ENCODE peak calls at places on chromosome X, in eight cellular contexts. K is heart right ventricle; S is CD8-positive, alpha-beta T cell; V is endodermal cell; W is esophagus muscularis mucosa; M is OCI-LY7; T is adrenal gland; C is BE2C. G is an unnamed sample. For H3K36me3, the result is how much of the 10 kb centered on the place peaks cover.

GRCh38 chrX:40237745-40238178 is 140.0 kb upstream of the BCOR start:
- DNase-seq in K (no peak), M (peak), W (no peak), T (no peak), S (no peak), V (peak), C (no peak), G (no peak)

GRCh38 chrX:31715675-31716074 is 643.8 kb upstream of the FTHL17 start:
- DNase-seq in C (no peak), M (no peak), V (no peak), W (no peak), S (no peak), K (no peak), T (no peak), G (no peak)

GRCh38 chrX:926070-926469 is 286.4 kb downstream of the CRLF2 start:
- DNase-seq in S (no peak), C (no peak), T (no peak), K (no peak), V (no peak), M (no peak), W (peak), G (no peak)

GRCh38 chrX:129833153-129834004 is 10.3 kb downstream of the ZDHHC9 start:
- DNase-seq in T (no peak), S (no peak), M (no peak), K (no peak), C (no peak), V (no peak), W (no peak), G (peak)

GRCh38 chrX:154526901-154527675 is 11.1 kb upstream of the FAM3A start:
- DNase-seq in M (peak), K (peak), S (peak), V (peak), C (peak), T (peak), W (no peak), G (no peak)

GRCh38 chrX:139423186-139423585 is 107.4 kb upstream of the F9 start:
- DNase-seq in V (no peak), T (no peak), W (no peak), S (no peak), M (no peak), C (no peak), K (no peak), G (no peak)

GRCh38 chrX:71536285-71536684 is 3.4 kb downstream of the OGT start:
- DNase-seq in C (no peak), M (no peak), V (no peak), T (no peak), K (no peak), S (no peak), W (no peak), G (no peak)

GRCh38 chrX:27008486-27008885 is 454.7 kb downstream of the PPP4R3C start:
- DNase-seq in V (no peak), M (no peak), T (no peak), S (no peak), W (no peak), K (no peak), C (no peak), G (no peak)

GRCh38 chrX:50448565-50448964 is 22.1 kb downstream of the DGKK start:
- DNase-seq in V (peak), S (no peak), K (no peak), M (peak), C (no peak), W (no peak), T (no peak), G (no peak)

GRCh38 chrX:8405631-8406030 is 59.0 kb upstream of the VCX3B start:
- DNase-seq in C (no peak), K (no peak), S (no peak), W (no peak), T (no peak), M (no peak), V (no peak), G (no peak)

GRCh38 chrX:39652336-39652735 is 445.4 kb downstream of the BCOR start:
- DNase-seq in K (no peak), V (peak), T (peak), W (no peak), C (peak), S (no peak), M (peak), G (no peak)

GRCh38 chrX:115449742-115450141 is 111.2 kb upstream of the PLS3 start:
- DNase-seq in C (peak), S (no peak), V (no peak), K (peak), T (peak), W (no peak), M (no peak), G (peak)

GRCh38 chrX:65596270-65596669 is 61.7 kb upstream of the LAS1L start:
- DNase-seq in W (no peak), K (no peak), T (no peak), C (no peak), V (no peak), M (no peak), S (peak), G (no peak)

GRCh38 chrX:128439159-128439558 is 387.0 kb upstream of the ACTRT1 start:
- DNase-seq in K (no peak), V (no peak), S (no peak), W (no peak), T (no peak), C (no peak), M (no peak), G (no peak)

GRCh38 chrX:115898382-115899001 is 272.1 kb upstream of the AGTR2 start:
- DNase-seq in M (peak), T (peak), W (no peak), C (peak), S (peak), V (peak), K (no peak), G (no peak)

GRCh38 chrX:85627363-85627762 is 247.9 kb upstream of the POF1B start:
- DNase-seq in C (no peak), V (no peak), M (peak), T (no peak), K (no peak), S (no peak), W (no peak), G (no peak)
- TF ChIP-seq CTCF in C (peak), V (peak), M (peak), T (peak), K (peak), S (no peak), W (no peak), G (peak)

GRCh38 chrX:28988246-28988645 is 401.0 kb downstream of the IL1RAPL1 start:
- DNase-seq in W (no peak), V (peak), C (no peak), T (peak), M (no peak), S (no peak), K (no peak), G (no peak)
- H3K36me3 ChIP-seq in W (under half), V (under half), C (under half), T (under half), M (under half), S (under half), K (under half), G (under half)

DNA sequence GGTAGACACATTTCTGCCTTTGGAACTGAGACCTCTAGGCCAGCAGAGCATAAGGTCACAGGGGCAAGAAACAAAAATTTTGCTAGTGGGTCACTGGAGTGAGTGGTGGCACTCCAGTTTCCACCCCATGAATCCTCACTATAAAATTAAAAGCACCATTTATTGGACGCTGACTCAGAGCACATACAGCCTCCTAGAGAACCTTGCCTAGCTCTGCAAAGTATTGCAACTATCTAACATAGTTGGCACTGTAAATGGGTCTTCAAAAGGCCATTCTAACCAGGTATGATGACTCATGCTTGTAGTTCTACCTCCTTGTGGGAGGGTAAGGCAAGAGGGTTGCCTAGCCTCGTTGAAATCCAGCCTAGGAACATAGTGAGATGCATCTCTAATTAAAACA is 25.1 kb downstream of the RRAGB start:
- DNase-seq in V (no peak), W (no peak), S (no peak), C (no peak), M (no peak), T (no peak), K (no peak), G (no peak)
- TF ChIP-seq CTCF in V (no peak), W (no peak), S (no peak), C (no peak), M (no peak), T (no peak), K (no peak), G (no peak)

DNA sequence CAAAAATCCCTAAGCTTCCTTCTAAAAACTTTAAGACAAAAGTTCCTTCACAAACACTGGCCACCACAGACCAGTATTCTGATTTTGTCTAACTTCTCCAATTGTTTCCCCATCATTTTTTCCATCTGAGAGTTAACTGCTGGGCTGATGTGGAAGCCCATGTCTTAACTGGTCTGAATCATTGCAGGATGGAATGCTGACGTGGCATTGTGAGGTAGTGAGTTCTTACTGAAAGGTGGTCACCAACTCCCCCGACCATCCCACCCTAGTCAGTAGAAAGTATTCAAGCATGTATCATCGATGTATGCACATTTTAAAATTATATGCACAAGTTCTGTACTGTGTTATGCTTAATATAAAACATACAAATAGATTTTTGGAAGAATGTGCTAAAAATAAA is 99.1 kb upstream of the SMIM10 start:
- DNase-seq in T (no peak), M (no peak), S (no peak), C (no peak), W (no peak), V (no peak), K (no peak), G (no peak)
- H3K36me3 ChIP-seq in T (under half), M (under half), S (under half), C (under half), W (under half), V (under half), K (under half), G (under half)

DNA sequence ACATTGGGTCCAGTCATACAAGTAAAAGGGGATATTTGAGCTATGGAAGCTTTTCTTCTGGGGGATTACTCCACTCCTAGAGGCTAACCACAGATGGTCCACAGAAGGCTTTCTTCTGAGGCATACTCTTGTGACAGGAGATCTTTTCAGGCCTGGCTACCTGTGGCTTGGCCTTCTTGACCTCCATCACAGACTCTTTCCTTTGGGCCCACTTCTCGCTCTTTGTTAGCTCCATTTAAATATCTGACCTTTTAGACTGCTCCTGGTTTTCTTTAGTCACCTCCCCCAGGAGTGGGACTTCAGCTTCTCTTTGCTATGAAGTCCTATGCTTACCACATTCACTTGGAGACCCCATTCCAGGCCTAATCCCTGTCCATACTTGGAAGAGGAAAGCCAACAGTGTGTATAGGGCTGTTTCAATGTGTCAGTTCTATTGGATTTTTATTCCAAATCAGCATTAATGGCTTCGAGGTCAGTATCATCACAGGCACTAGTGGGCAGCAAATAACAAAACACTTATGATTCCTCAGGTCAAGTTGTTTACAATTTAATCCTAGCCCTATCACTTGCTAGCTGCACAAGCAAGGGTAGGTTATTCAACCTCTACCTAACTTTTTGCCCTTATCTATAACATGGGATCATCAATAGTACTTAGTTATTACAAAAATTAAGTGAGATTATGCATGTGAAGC is 26.3 kb downstream of the GPC3 start:
- DNase-seq in C (no peak), T (no peak), M (no peak), V (no peak), S (no peak), W (no peak), K (no peak), G (no peak)
- TF ChIP-seq CTCF in C (no peak), T (no peak), M (no peak), V (no peak), S (no peak), W (peak), K (no peak), G (no peak)

GRCh38 chrX:119240356-119240755 is 4.3 kb downstream of the PGRMC1 start:
- DNase-seq in W (no peak), T (no peak), C (no peak), S (no peak), M (no peak), K (no peak), V (no peak), G (peak)
- H3K36me3 ChIP-seq in W (under half), T (under half), C (under half), S (under half), M (under half), K (under half), V (under half), G (under half)

GRCh38 chrX:97672138-97672537 is 788.4 kb downstream of the RPA4 start:
- DNase-seq in K (no peak), S (no peak), V (no peak), T (no peak), W (no peak), C (peak), M (no peak), G (no peak)
- TF ChIP-seq CTCF in K (no peak), S (no peak), V (no peak), T (no peak), W (no peak), C (no peak), M (no peak), G (no peak)

DNA sequence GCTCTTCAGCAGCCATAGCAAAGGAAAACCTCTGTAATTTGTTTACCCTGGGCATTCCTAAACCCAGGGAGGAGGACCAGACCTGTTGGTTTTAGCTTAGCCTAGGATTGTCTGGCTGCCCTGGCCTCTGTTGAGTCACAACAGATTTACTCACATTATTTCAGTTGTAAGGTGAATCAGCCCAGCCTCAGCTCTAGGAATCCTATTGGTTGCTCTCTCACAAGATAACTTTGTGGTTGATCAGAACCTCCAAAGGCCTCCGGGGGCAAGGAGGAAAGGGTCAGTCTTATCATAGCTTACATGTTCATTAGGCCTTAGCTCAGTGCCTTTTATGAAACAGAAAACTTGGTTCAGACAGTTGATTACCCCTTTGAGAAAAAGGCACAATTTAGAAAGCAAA is 41.0 kb downstream of the PDK3 start:
- DNase-seq in S (no peak), C (no peak), M (no peak), V (no peak), W (no peak), K (no peak), T (no peak), G (no peak)
- H3K36me3 ChIP-seq in S (under half), C (under half), M (under half), V (under half), W (under half), K (under half), T (under half), G (under half)

GRCh38 chrX:132614297-132614696 is 125.5 kb upstream of the MBNL3 start:
- DNase-seq in V (peak), K (no peak), S (no peak), M (peak), T (no peak), W (no peak), C (peak), G (no peak)
- TF ChIP-seq CTCF in V (peak), K (no peak), S (no peak), M (peak), T (no peak), W (no peak), C (peak), G (peak)

GRCh38 chrX:52865328-52865980 is 2.4 kb downstream of the XAGE3 start:
- DNase-seq in M (no peak), T (no peak), K (no peak), S (no peak), V (no peak), C (no peak), W (no peak), G (no peak)
- H3K36me3 ChIP-seq in M (under half), T (under half), K (under half), S (under half), V (under half), C (under half), W (under half), G (under half)

G was measured in BJ.